ENCODE peak calls at places on chromosomes 13 and 19, in ten cellular contexts. One of them, this sample, is unnamed.

GRCh38 chr13:28177877-28178276 is 39.5 kb downstream of the PAN3 start:
- DNase-seq in endothelial cell of umbilical vein: no peak
- DNase-seq in suprapubic skin: no peak
- DNase-seq in GM23338: no peak
- DNase-seq in spleen: no peak
- DNase-seq in Panc1: no peak
- DNase-seq in transverse colon: no peak
- DNase-seq in HL-60: no peak
- DNase-seq in GM12892: no peak
- DNase-seq in K562: no peak
- DNase-seq in this sample: no peak

GRCh38 chr19:5403968-5404640 is 51.1 kb upstream of the ZNRF4 start:
- DNase-seq in transverse colon: peak
- DNase-seq in spleen: peak
- DNase-seq in GM23338: peak
- DNase-seq in suprapubic skin: peak
- DNase-seq in K562: peak
- DNase-seq in HL-60: peak
- DNase-seq in endothelial cell of umbilical vein: peak
- DNase-seq in GM12892: peak
- DNase-seq in Panc1: peak
- DNase-seq in this sample: peak

GRCh38 chr13:29937836-29938235 is 87.4 kb upstream of the UBL3 start:
- DNase-seq in HL-60: no peak
- DNase-seq in GM23338: peak
- DNase-seq in Panc1: no peak
- DNase-seq in K562: no peak
- DNase-seq in suprapubic skin: no peak
- DNase-seq in spleen: no peak
- DNase-seq in endothelial cell of umbilical vein: no peak
- DNase-seq in transverse colon: no peak
- DNase-seq in GM12892: no peak
- DNase-seq in this sample: no peak

GRCh38 chr13:66574606-66575005 is 655.5 kb downstream of the PCDH9 start:
- DNase-seq in transverse colon: no peak
- DNase-seq in endothelial cell of umbilical vein: no peak
- DNase-seq in GM23338: no peak
- DNase-seq in HL-60: no peak
- DNase-seq in suprapubic skin: no peak
- DNase-seq in Panc1: no peak
- DNase-seq in spleen: no peak
- DNase-seq in GM12892: no peak
- DNase-seq in K562: no peak
- DNase-seq in this sample: no peak

GRCh38 chr19:30649934-30650614 is 277.9 kb downstream of the ZNF536 start:
- DNase-seq in HL-60: peak
- DNase-seq in K562: peak
- DNase-seq in spleen: no peak
- DNase-seq in GM12892: no peak
- DNase-seq in transverse colon: no peak
- DNase-seq in GM23338: peak
- DNase-seq in Panc1: peak
- DNase-seq in endothelial cell of umbilical vein: peak
- DNase-seq in suprapubic skin: no peak
- DNase-seq in this sample: peak

GRCh38 chr19:11887247-11887617 is 350 bp upstream of the ZNF69 start:
- DNase-seq in Panc1: no peak
- DNase-seq in GM12892: no peak
- DNase-seq in spleen: no peak
- DNase-seq in suprapubic skin: no peak
- DNase-seq in GM23338: peak
- DNase-seq in K562: no peak
- DNase-seq in endothelial cell of umbilical vein: no peak
- DNase-seq in HL-60: no peak
- DNase-seq in transverse colon: no peak
- DNase-seq in this sample: no peak

GRCh38 chr19:751501-752341 is 809 bp downstream of the MISP start:
- DNase-seq in spleen: no peak
- DNase-seq in Panc1: no peak
- DNase-seq in endothelial cell of umbilical vein: no peak
- DNase-seq in GM23338: no peak
- DNase-seq in suprapubic skin: peak
- DNase-seq in HL-60: no peak
- DNase-seq in K562: peak
- DNase-seq in transverse colon: peak
- DNase-seq in GM12892: no peak
- DNase-seq in this sample: no peak

GRCh38 chr13:23600534-23600933 is 30.3 kb downstream of the TNFRSF19 start:
- DNase-seq in GM12892: no peak
- DNase-seq in endothelial cell of umbilical vein: no peak
- DNase-seq in Panc1: no peak
- DNase-seq in HL-60: no peak
- DNase-seq in spleen: no peak
- DNase-seq in suprapubic skin: no peak
- DNase-seq in transverse colon: no peak
- DNase-seq in K562: no peak
- DNase-seq in GM23338: no peak
- DNase-seq in this sample: no peak

GRCh38 chr19:18541992-18542935 is 1.1 kb downstream of the FKBP8 start:
- DNase-seq in spleen: no peak
- DNase-seq in GM12892: no peak
- DNase-seq in HL-60: no peak
- DNase-seq in K562: no peak
- DNase-seq in Panc1: no peak
- DNase-seq in transverse colon: no peak
- DNase-seq in endothelial cell of umbilical vein: no peak
- DNase-seq in suprapubic skin: no peak
- DNase-seq in GM23338: peak
- DNase-seq in this sample: no peak
- TF ChIP-seq POLR2AphosphoS5 in spleen: no peak
- TF ChIP-seq POLR2AphosphoS5 in GM12892: no peak
- TF ChIP-seq POLR2AphosphoS5 in HL-60: no peak
- TF ChIP-seq POLR2AphosphoS5 in K562: no peak
- TF ChIP-seq POLR2AphosphoS5 in Panc1: no peak
- TF ChIP-seq POLR2AphosphoS5 in transverse colon: no peak
- TF ChIP-seq POLR2AphosphoS5 in endothelial cell of umbilical vein: no peak
- TF ChIP-seq POLR2AphosphoS5 in suprapubic skin: no peak
- TF ChIP-seq POLR2AphosphoS5 in GM23338: no peak
- TF ChIP-seq POLR2AphosphoS5 in this sample: no peak

GRCh38 chr19:13045812-13046211 is 50.5 kb downstream of the NFIX start:
- DNase-seq in Panc1: no peak
- DNase-seq in HL-60: no peak
- DNase-seq in GM23338: no peak
- DNase-seq in K562: no peak
- DNase-seq in spleen: no peak
- DNase-seq in transverse colon: no peak
- DNase-seq in GM12892: no peak
- DNase-seq in endothelial cell of umbilical vein: no peak
- DNase-seq in suprapubic skin: no peak
- DNase-seq in this sample: no peak
- TF ChIP-seq POLR2AphosphoS5 in Panc1: no peak
- TF ChIP-seq POLR2AphosphoS5 in HL-60: no peak
- TF ChIP-seq POLR2AphosphoS5 in GM23338: no peak
- TF ChIP-seq POLR2AphosphoS5 in K562: no peak
- TF ChIP-seq POLR2AphosphoS5 in spleen: no peak
- TF ChIP-seq POLR2AphosphoS5 in transverse colon: no peak
- TF ChIP-seq POLR2AphosphoS5 in GM12892: no peak
- TF ChIP-seq POLR2AphosphoS5 in endothelial cell of umbilical vein: no peak
- TF ChIP-seq POLR2AphosphoS5 in suprapubic skin: no peak
- TF ChIP-seq POLR2AphosphoS5 in this sample: no peak

GRCh38 chr13:99192480-99192879 is 8.2 kb upstream of the UBAC2 start:
- DNase-seq in spleen: no peak
- DNase-seq in GM12892: no peak
- DNase-seq in GM23338: no peak
- DNase-seq in K562: no peak
- DNase-seq in Panc1: no peak
- DNase-seq in endothelial cell of umbilical vein: no peak
- DNase-seq in suprapubic skin: no peak
- DNase-seq in HL-60: no peak
- DNase-seq in transverse colon: no peak
- DNase-seq in this sample: no peak

GRCh38 chr13:99191900-99192399 is 8.7 kb upstream of the UBAC2 start:
- DNase-seq in Panc1: no peak
- DNase-seq in GM12892: no peak
- DNase-seq in GM23338: no peak
- DNase-seq in HL-60: peak
- DNase-seq in transverse colon: peak
- DNase-seq in spleen: no peak
- DNase-seq in K562: no peak
- DNase-seq in endothelial cell of umbilical vein: no peak
- DNase-seq in suprapubic skin: no peak
- DNase-seq in this sample: no peak

GRCh38 chr13:99191336-99191899 is 9.2 kb upstream of the UBAC2 start:
- DNase-seq in K562: no peak
- DNase-seq in spleen: no peak
- DNase-seq in GM12892: no peak
- DNase-seq in suprapubic skin: no peak
- DNase-seq in HL-60: no peak
- DNase-seq in Panc1: no peak
- DNase-seq in transverse colon: no peak
- DNase-seq in endothelial cell of umbilical vein: no peak
- DNase-seq in GM23338: no peak
- DNase-seq in this sample: no peak

GRCh38 chr13:99193152-99193551 is 7.5 kb upstream of the UBAC2 start:
- DNase-seq in Panc1: no peak
- DNase-seq in K562: no peak
- DNase-seq in GM23338: no peak
- DNase-seq in suprapubic skin: no peak
- DNase-seq in spleen: no peak
- DNase-seq in GM12892: no peak
- DNase-seq in HL-60: no peak
- DNase-seq in endothelial cell of umbilical vein: no peak
- DNase-seq in transverse colon: no peak
- DNase-seq in this sample: no peak

GRCh38 chr13:99190147-99190985 is 10.3 kb upstream of the UBAC2 start:
- DNase-seq in GM12892: no peak
- DNase-seq in suprapubic skin: no peak
- DNase-seq in endothelial cell of umbilical vein: no peak
- DNase-seq in transverse colon: no peak
- DNase-seq in GM23338: no peak
- DNase-seq in K562: no peak
- DNase-seq in spleen: no peak
- DNase-seq in HL-60: no peak
- DNase-seq in Panc1: no peak
- DNase-seq in this sample: no peak
- TF ChIP-seq POLR2AphosphoS5 in GM12892: no peak
- TF ChIP-seq POLR2AphosphoS5 in suprapubic skin: no peak
- TF ChIP-seq POLR2AphosphoS5 in endothelial cell of umbilical vein: no peak
- TF ChIP-seq POLR2AphosphoS5 in transverse colon: no peak
- TF ChIP-seq POLR2AphosphoS5 in GM23338: no peak
- TF ChIP-seq POLR2AphosphoS5 in K562: no peak
- TF ChIP-seq POLR2AphosphoS5 in spleen: no peak
- TF ChIP-seq POLR2AphosphoS5 in HL-60: no peak
- TF ChIP-seq POLR2AphosphoS5 in Panc1: no peak
- TF ChIP-seq POLR2AphosphoS5 in this sample: no peak

GRCh38 chr19:17947815-17948473 is 15.1 kb downstream of the CCDC124 start:
- DNase-seq in suprapubic skin: peak
- DNase-seq in GM12892: peak
- DNase-seq in K562: peak
- DNase-seq in transverse colon: peak
- DNase-seq in Panc1: no peak
- DNase-seq in endothelial cell of umbilical vein: peak
- DNase-seq in HL-60: peak
- DNase-seq in GM23338: peak
- DNase-seq in spleen: peak
- DNase-seq in this sample: peak
- TF ChIP-seq POLR2AphosphoS5 in suprapubic skin: no peak
- TF ChIP-seq POLR2AphosphoS5 in GM12892: no peak
- TF ChIP-seq POLR2AphosphoS5 in K562: no peak
- TF ChIP-seq POLR2AphosphoS5 in transverse colon: peak
- TF ChIP-seq POLR2AphosphoS5 in Panc1: no peak
- TF ChIP-seq POLR2AphosphoS5 in endothelial cell of umbilical vein: peak
- TF ChIP-seq POLR2AphosphoS5 in HL-60: no peak
- TF ChIP-seq POLR2AphosphoS5 in GM23338: no peak
- TF ChIP-seq POLR2AphosphoS5 in spleen: peak
- TF ChIP-seq POLR2AphosphoS5 in this sample: no peak

GRCh38 chr19:51794865-51795490 is at the start of gene FPR3:
- DNase-seq in spleen: no peak
- DNase-seq in transverse colon: no peak
- DNase-seq in K562: no peak
- DNase-seq in GM23338: no peak
- DNase-seq in HL-60: no peak
- DNase-seq in suprapubic skin: no peak
- DNase-seq in Panc1: no peak
- DNase-seq in endothelial cell of umbilical vein: no peak
- DNase-seq in GM12892: no peak
- DNase-seq in this sample: no peak
- TF ChIP-seq POLR2AphosphoS5 in spleen: no peak
- TF ChIP-seq POLR2AphosphoS5 in transverse colon: peak
- TF ChIP-seq POLR2AphosphoS5 in K562: no peak
- TF ChIP-seq POLR2AphosphoS5 in GM23338: no peak
- TF ChIP-seq POLR2AphosphoS5 in HL-60: no peak
- TF ChIP-seq POLR2AphosphoS5 in suprapubic skin: no peak
- TF ChIP-seq POLR2AphosphoS5 in Panc1: no peak
- TF ChIP-seq POLR2AphosphoS5 in endothelial cell of umbilical vein: no peak
- TF ChIP-seq POLR2AphosphoS5 in GM12892: no peak
- TF ChIP-seq POLR2AphosphoS5 in this sample: no peak

DNA sequence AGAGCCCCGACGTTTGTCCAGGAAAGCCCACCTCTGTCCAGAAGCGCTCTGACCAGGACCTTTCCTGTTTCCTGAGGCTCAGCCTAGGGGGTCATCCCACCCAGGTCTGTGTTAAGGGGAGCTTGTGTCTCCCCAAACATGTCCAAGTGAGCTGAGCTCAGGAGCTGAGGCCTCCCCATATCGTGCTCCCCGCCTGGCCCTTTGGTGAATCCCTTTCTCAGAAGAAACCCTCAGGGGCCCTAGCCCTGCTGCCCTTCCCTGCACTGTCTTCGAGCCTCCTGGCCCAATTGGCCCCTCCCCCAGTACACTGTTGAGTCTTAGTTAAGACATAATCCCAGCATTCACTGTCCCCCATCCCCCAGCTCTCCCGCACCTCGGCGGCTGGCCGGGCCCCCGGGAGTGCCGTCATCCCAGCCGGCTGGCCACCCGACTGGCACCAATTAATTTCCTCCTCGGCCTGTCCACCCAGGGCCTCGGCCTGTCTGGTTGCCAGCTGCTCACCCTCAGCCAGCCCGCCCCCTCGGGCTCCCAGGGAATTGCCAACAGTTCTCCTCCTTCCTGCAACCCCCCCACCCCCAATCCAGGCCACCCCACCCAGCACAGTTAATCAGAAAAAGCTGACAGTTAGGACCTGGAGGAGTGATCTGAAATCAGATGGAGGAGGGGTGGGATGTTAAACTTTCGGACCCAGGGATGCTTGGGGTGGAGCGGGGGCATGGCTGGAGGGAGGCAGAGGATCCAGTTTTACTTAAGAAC is 13.6 kb downstream of the IER2 start:
- DNase-seq in suprapubic skin: peak
- DNase-seq in GM23338: peak
- DNase-seq in GM12892: no peak
- DNase-seq in Panc1: no peak
- DNase-seq in spleen: peak
- DNase-seq in K562: peak
- DNase-seq in transverse colon: peak
- DNase-seq in HL-60: peak
- DNase-seq in endothelial cell of umbilical vein: peak
- DNase-seq in this sample: no peak
- TF ChIP-seq POLR2AphosphoS5 in suprapubic skin: no peak
- TF ChIP-seq POLR2AphosphoS5 in GM23338: peak
- TF ChIP-seq POLR2AphosphoS5 in GM12892: no peak
- TF ChIP-seq POLR2AphosphoS5 in Panc1: no peak
- TF ChIP-seq POLR2AphosphoS5 in spleen: peak
- TF ChIP-seq POLR2AphosphoS5 in K562: no peak
- TF ChIP-seq POLR2AphosphoS5 in transverse colon: peak
- TF ChIP-seq POLR2AphosphoS5 in HL-60: no peak
- TF ChIP-seq POLR2AphosphoS5 in endothelial cell of umbilical vein: no peak
- TF ChIP-seq POLR2AphosphoS5 in this sample: no peak

This sample was measured in GM12891.